ENCODE peak calls at places on chromosomes 2 and 18, in six cellular contexts. R is stimulated activated naive B cell treated with anti-CD40 and anti-IgM and Interleukin-4, amounts not matched to agents 10 μg/mL and 1 μg/mL and 100 μg/mL, for 72 hours; W is ACHN; V is endothelial cell of umbilical vein; F is GM23248; K is ovary. Q is an unnamed sample.

GRCh38 chr18:65623686-65624085 is 127.1 kb upstream of the CDH7 start:
- DNase-seq in R (no peak), W (no peak), V (no peak), F (no peak), K (no peak), Q (no peak)

GRCh38 chr18:68428666-68429065 is 286.2 kb downstream of the TMX3 start:
- DNase-seq in R (no peak), W (no peak), V (no peak), F (no peak), K (no peak), Q (no peak)

GRCh38 chr2:237869357-237870102 is 10.1 kb downstream of the RAMP1 start:
- DNase-seq in R (no peak), W (no peak), V (no peak), F (no peak), K (no peak), Q (no peak)

GRCh38 chr2:37866535-37866934 is 58.6 kb upstream of the RMDN2 start:
- DNase-seq in R (no peak), W (no peak), V (no peak), F (no peak), K (no peak), Q (no peak)

GRCh38 chr2:36197192-36197591 is 158.4 kb upstream of the CRIM1 start:
- DNase-seq in R (no peak), W (no peak), V (no peak), F (no peak), K (no peak), Q (no peak)

GRCh38 chr18:48723016-48723415 is 184.2 kb downstream of the CTIF start:
- DNase-seq in R (no peak), W (no peak), V (no peak), F (no peak), K (no peak), Q (no peak)

GRCh38 chr18:65938592-65939372 is 188.0 kb downstream of the CDH7 start:
- DNase-seq in R (peak), W (peak), V (peak), F (peak), K (no peak), Q (no peak)

GRCh38 chr2:219335373-219335786 is 2.8 kb upstream of the RESP18 start:
- DNase-seq in R (no peak), W (no peak), V (no peak), F (no peak), K (no peak), Q (no peak)

GRCh38 chr2:26901326-26902183 is 53.6 kb downstream of the DPYSL5 start:
- DNase-seq in R (no peak), W (no peak), V (no peak), F (no peak), K (peak), Q (peak)

GRCh38 chr2:24762518-24762917 is 30.7 kb downstream of the PTRHD1 start:
- DNase-seq in R (no peak), W (no peak), V (no peak), F (no peak), K (no peak), Q (no peak)

Q was measured in heart left ventricle.